ENCODE peak calls at places on chromosome 22, in five cellular contexts. One of them, this sample, is unnamed.
A peak's percentile ranks its signal among the peaks of the same experiment; 100 is the strongest.

GRCh38 chr22:24330636-24331035 is 60.0 kb downstream of the SPECC1L start:
- DNase-seq in NCI-H2081: no peak
- DNase-seq in naive thymus-derived CD8-positive, alpha-beta T cell: no peak
- DNase-seq in uterus: no peak
- DNase-seq in germinal center: no peak
- DNase-seq in this sample: no peak

GRCh38 chr22:33838644-33839043 is 81.6 kb downstream of the LARGE1 start:
- DNase-seq in NCI-H2081: no peak
- DNase-seq in naive thymus-derived CD8-positive, alpha-beta T cell: no peak
- DNase-seq in uterus: no peak
- DNase-seq in germinal center: no peak
- DNase-seq in this sample: no peak

GRCh38 chr22:31036671-31037550 is 44.2 kb upstream of the SMTN start:
- DNase-seq in NCI-H2081: no peak
- DNase-seq in naive thymus-derived CD8-positive, alpha-beta T cell: no peak
- DNase-seq in uterus: peak; percentile 73
- DNase-seq in germinal center: no peak
- DNase-seq in this sample: no peak

GRCh38 chr22:45608763-45609180 is 62.9 kb upstream of the ATXN10 start:
- DNase-seq in NCI-H2081: no peak
- DNase-seq in naive thymus-derived CD8-positive, alpha-beta T cell: no peak
- DNase-seq in uterus: no peak
- DNase-seq in germinal center: no peak
- DNase-seq in this sample: no peak

GRCh38 chr22:38452373-38453064 is 2.5 kb downstream of the KCNJ4 start:
- DNase-seq in NCI-H2081: no peak
- DNase-seq in naive thymus-derived CD8-positive, alpha-beta T cell: no peak
- DNase-seq in uterus: peak; percentile 47
- DNase-seq in germinal center: no peak
- DNase-seq in this sample: peak; percentile 76

GRCh38 chr22:46000081-46001027 is 23.4 kb upstream of the WNT7B start:
- DNase-seq in NCI-H2081: no peak
- DNase-seq in naive thymus-derived CD8-positive, alpha-beta T cell: no peak
- DNase-seq in uterus: no peak
- DNase-seq in germinal center: no peak
- DNase-seq in this sample: peak; percentile 14

GRCh38 chr22:22940961-22941605 is 53.5 kb downstream of the IGLL5 start:
- DNase-seq in NCI-H2081: no peak
- DNase-seq in naive thymus-derived CD8-positive, alpha-beta T cell: no peak
- DNase-seq in uterus: peak; percentile 3
- DNase-seq in germinal center: no peak
- DNase-seq in this sample: no peak

GRCh38 chr22:42188808-42189447 is 58.3 kb upstream of the CYP2D6 start:
- DNase-seq in NCI-H2081: no peak
- DNase-seq in naive thymus-derived CD8-positive, alpha-beta T cell: no peak
- DNase-seq in uterus: no peak
- DNase-seq in germinal center: no peak
- DNase-seq in this sample: no peak

GRCh38 chr22:23693979-23694680 is 3.3 kb downstream of the RGL4 start:
- DNase-seq in NCI-H2081: no peak
- DNase-seq in naive thymus-derived CD8-positive, alpha-beta T cell: no peak
- DNase-seq in uterus: no peak
- DNase-seq in germinal center: no peak
- DNase-seq in this sample: no peak

GRCh38 chr22:19803736-19804267 is 43.2 kb downstream of the TBX1 start:
- DNase-seq in NCI-H2081: no peak
- DNase-seq in naive thymus-derived CD8-positive, alpha-beta T cell: no peak
- DNase-seq in uterus: no peak
- DNase-seq in germinal center: no peak
- DNase-seq in this sample: peak; percentile 2

GRCh38 chr22:47225080-47225930 is 462.9 kb downstream of the TBC1D22A start:
- DNase-seq in NCI-H2081: no peak
- DNase-seq in naive thymus-derived CD8-positive, alpha-beta T cell: no peak
- DNase-seq in uterus: no peak
- DNase-seq in germinal center: no peak
- DNase-seq in this sample: no peak

GRCh38 chr22:27980424-27981148 is 61.5 kb upstream of the PITPNB start:
- DNase-seq in NCI-H2081: no peak
- DNase-seq in naive thymus-derived CD8-positive, alpha-beta T cell: no peak
- DNase-seq in uterus: no peak
- DNase-seq in germinal center: no peak
- DNase-seq in this sample: no peak

GRCh38 chr22:19586922-19587684 is 62.9 kb upstream of the CLDN5 start:
- DNase-seq in NCI-H2081: no peak
- DNase-seq in naive thymus-derived CD8-positive, alpha-beta T cell: no peak
- DNase-seq in uterus: no peak
- DNase-seq in germinal center: no peak
- DNase-seq in this sample: no peak

GRCh38 chr22:22397292-22397870 is 111.2 kb downstream of the ZNF280B start:
- DNase-seq in NCI-H2081: no peak
- DNase-seq in naive thymus-derived CD8-positive, alpha-beta T cell: no peak
- DNase-seq in uterus: no peak
- DNase-seq in germinal center: no peak
- DNase-seq in this sample: peak; percentile 59

GRCh38 chr22:19723165-19723989 is at the start of gene GP1BB:
- DNase-seq in NCI-H2081: no peak
- DNase-seq in naive thymus-derived CD8-positive, alpha-beta T cell: no peak
- DNase-seq in uterus: no peak
- DNase-seq in germinal center: no peak
- DNase-seq in this sample: peak; percentile 67

This sample was measured in left ventricle myocardium inferior.